ENCODE peak calls at places on chromosomes 6 and 20, in five cellular contexts. D, H, K, Y and M are unnamed samples. For H3K27me3, the result is how much of the 10 kb centered on the place peaks cover.

GRCh38 chr6:20211037-20211940 is 980 bp downstream of the MBOAT1 start:
- DNase-seq in D (no peak), K (no peak), H (peak), Y (no peak), M (no peak)

GRCh38 chr6:46325561-46326525 is 155.1 kb upstream of the ENPP5 start:
- DNase-seq in D (no peak), H (no peak), Y (no peak), K (peak), M (no peak)

GRCh38 chr6:128519132-128519930 is 1.1 kb downstream of the PTPRK start:
- DNase-seq in D (no peak), H (peak), K (peak), Y (peak), M (no peak)

GRCh38 chr6:43491750-43492661 is 14.6 kb downstream of the TJAP1 start:
- DNase-seq in Y (no peak), K (no peak), D (peak), H (peak), M (no peak)

GRCh38 chr20:19487420-19487819 is 270.6 kb upstream of the RIN2 start:
- DNase-seq in D (no peak), H (no peak), Y (no peak), K (no peak), M (no peak)

GRCh38 chr20:43849496-43850197 is 65.0 kb upstream of the TOX2 start:
- DNase-seq in H (no peak), K (no peak), D (no peak), Y (no peak), M (no peak)

GRCh38 chr6:83198486-83199172 is 5.5 kb downstream of the RWDD2A start:
- DNase-seq in K (no peak), Y (no peak), H (no peak), D (no peak), M (no peak)

GRCh38 chr20:38321959-38322598 is 18.1 kb downstream of the BPI start:
- DNase-seq in Y (peak), D (no peak), H (no peak), K (no peak), M (no peak)

GRCh38 chr6:16196958-16197576 is 41.3 kb upstream of the GMPR start:
- DNase-seq in H (no peak), K (no peak), D (no peak), Y (no peak), M (no peak)

GRCh38 chr6:138955262-138955661 is 32.8 kb downstream of the REPS1 start:
- DNase-seq in D (no peak), K (no peak), Y (no peak), H (no peak), M (no peak)

GRCh38 chr20:11274137-11274536 is 600.3 kb upstream of the JAG1 start:
- DNase-seq in H (no peak), K (no peak), D (no peak), Y (peak), M (peak)

GRCh38 chr6:148693882-148694484 is 52.8 kb upstream of the UST start:
- DNase-seq in Y (no peak), H (no peak), D (no peak), K (no peak), M (no peak)

GRCh38 chr20:23117738-23118137 is 31.6 kb upstream of the CD93 start:
- DNase-seq in H (no peak), K (no peak), Y (no peak), D (no peak), M (no peak)

GRCh38 chr20:56626367-56627121 is 2.6 kb upstream of the TFAP2C start:
- DNase-seq in K (no peak), Y (peak), H (no peak), D (no peak), M (no peak)

GRCh38 chr6:118751072-118751471 is 99.7 kb upstream of the CEP85L start:
- DNase-seq in Y (no peak), D (no peak), H (no peak), K (no peak), M (no peak)

GRCh38 chr6:14029605-14030004 is 88.0 kb upstream of the CD83 start:
- DNase-seq in H (no peak), K (no peak), Y (no peak), D (no peak), M (no peak)

GRCh38 chr6:52966101-52966500 is 29.0 kb downstream of the GSTA4 start:
- DNase-seq in Y (no peak), H (no peak), K (no peak), D (no peak), M (no peak)

GRCh38 chr20:16397053-16397452 is 176.2 kb downstream of the KIF16B start:
- DNase-seq in D (peak), H (no peak), K (no peak), Y (no peak), M (no peak)

GRCh38 chr6:122730775-122731386 is 48.6 kb upstream of the FABP7 start:
- DNase-seq in H (no peak), K (no peak), Y (peak), D (no peak), M (no peak)

GRCh38 chr20:48926816-48927215 is 5.3 kb downstream of the ARFGEF2 start:
- DNase-seq in K (no peak), Y (no peak), D (no peak), H (no peak), M (no peak)

DNA sequence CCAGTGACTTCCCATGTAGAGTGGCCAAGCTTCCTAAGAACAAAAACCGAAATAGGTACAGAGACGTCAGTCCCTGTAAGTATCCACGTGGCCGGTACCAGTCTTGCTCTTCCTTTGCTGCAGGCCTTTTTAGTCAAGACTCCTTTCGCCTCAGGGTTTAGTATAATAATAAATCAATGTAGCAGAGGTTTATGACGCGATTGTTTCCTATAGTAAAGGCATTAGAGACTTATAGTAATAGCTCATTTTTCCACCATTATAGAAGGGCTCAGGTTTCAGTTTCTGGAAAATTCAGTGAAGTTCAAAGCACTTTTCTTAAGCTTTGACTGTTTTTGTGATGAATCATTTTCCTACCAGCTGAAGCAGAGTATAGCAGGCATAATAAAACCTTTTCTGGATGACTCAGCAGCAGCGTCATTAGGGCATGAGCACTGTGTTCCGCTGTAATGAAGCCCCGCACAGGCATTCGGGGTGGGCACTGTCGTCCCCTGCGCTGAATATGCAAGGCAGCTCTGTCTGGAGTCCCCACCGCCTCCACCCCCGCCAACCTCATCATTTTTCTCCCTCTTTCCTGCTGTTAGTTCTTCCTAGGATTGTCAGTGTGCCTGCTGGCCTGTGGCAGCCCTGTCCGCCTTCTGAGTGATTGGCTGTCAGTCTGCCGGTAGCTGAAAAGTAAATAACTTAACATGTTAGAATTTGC is 51.3 kb downstream of the PTPN1 start:
- DNase-seq in Y (no peak), H (no peak), K (no peak), D (peak), M (no peak)
- H3K27ac ChIP-seq in Y (no peak), H (peak), K (no peak), D (peak), M (peak)

GRCh38 chr6:166626177-166627038 is 643 bp downstream of the RPS6KA2 start:
- DNase-seq in H (peak), Y (peak), D (no peak), K (peak), M (no peak)
- H3K27me3 ChIP-seq in H (under half), Y (under half), D (under half), K (under half), M (under half)

GRCh38 chr6:3741477-3741871 is 10.0 kb downstream of the PXDC1 start:
- DNase-seq in K (no peak), H (no peak), Y (no peak), D (no peak), M (no peak)

GRCh38 chr6:3743541-3743940 is 8.0 kb downstream of the PXDC1 start:
- DNase-seq in D (no peak), H (no peak), K (no peak), Y (no peak), M (no peak)

GRCh38 chr6:3744211-3744900 is 7.2 kb downstream of the PXDC1 start:
- DNase-seq in Y (no peak), D (no peak), H (no peak), K (no peak), M (no peak)

GRCh38 chr6:3742076-3742425 is 9.5 kb downstream of the PXDC1 start:
- DNase-seq in H (no peak), K (no peak), D (no peak), Y (no peak), M (no peak)

DNA sequence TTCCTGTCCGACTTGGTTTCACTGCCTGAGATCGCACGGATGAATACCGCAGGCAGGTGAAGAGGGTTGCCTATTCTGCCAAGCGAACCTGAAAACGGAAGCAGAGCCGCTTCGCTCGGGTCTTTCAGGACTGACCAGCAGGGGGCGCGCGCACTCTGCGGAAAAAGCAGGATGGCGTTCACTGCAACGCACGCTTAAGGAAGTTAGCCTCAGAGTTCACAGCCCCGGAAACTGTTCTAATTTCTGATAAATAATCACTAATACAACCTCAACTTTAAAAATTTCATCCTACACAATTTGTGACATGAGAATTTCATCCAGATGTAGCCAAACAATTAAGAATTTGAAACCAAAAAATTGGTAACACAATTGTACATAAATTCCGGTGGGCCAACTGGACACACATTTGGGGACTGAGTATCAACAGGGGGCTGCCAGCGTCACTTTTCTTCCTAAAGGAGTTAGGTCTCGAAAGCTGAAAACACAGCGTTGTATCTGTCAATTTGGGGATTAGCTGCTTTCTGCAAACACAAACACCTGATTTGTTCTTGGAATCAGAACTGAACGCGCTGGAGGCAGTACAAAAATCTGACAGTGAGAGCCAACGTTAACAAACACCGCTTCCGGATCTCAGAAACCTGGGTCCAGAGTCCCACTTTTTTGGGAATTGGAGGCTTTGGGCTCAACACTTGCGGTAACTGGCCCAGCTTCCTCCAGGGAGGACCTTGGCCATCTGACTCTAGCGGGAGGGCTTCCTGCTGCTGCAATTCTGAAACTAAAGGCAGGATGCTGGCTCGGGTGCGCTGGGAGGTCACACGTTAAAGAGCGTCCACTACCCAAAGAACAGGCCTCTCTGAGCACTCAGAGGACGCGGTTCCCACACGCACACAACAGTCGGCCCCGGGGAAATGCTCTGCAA is 8.8 kb downstream of the PXDC1 start:
- DNase-seq in Y (peak), K (peak), H (peak), D (no peak), M (peak)
- H3K4me3 ChIP-seq in Y (no peak), K (peak), H (peak), D (peak), M (peak)

GRCh38 chr6:36126121-36126520 is 4.2 kb upstream of the MAPK13 start:
- DNase-seq in K (no peak), Y (no peak), H (no peak), D (no peak), M (peak)

GRCh38 chr6:36128793-36129192 is 1.5 kb upstream of the MAPK13 start:
- DNase-seq in K (no peak), H (no peak), Y (no peak), D (no peak), M (no peak)

GRCh38 chr6:36126553-36127458 is 3.5 kb upstream of the MAPK13 start:
- DNase-seq in K (no peak), Y (no peak), D (no peak), H (no peak), M (no peak)

GRCh38 chr6:36128073-36128472 is 2.2 kb upstream of the MAPK13 start:
- DNase-seq in K (no peak), H (no peak), D (no peak), Y (no peak), M (no peak)

DNA sequence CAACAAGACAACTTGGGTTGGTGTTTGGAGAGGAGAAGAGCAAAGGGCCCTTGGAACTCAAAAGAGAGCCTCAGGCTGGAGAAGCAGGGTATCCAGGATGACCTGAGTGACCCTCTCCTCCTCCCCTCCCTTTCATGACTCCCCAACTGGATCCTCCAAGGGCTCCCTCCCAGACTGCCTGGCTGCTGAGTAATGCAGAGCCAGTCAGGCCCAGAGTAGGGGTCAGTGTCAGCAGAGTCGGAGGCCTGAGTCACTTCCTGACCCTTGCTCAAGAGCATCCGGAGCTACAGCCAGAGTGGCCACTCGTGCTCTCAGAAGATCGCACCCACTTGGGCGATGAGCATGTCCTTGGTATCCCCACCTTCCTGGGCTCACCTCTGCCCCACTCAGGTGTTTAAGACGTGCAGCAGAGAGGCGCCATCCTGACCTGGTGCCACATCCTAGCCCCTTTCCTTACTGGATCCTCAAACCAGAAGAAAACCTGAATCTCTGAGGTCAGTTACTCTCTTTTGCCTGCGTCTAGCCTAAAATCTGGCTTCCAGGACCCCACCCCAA is 2.8 kb upstream of the MAPK13 start:
- DNase-seq in H (peak), Y (no peak), D (peak), K (no peak), M (peak)
- H3K27ac ChIP-seq in H (peak), Y (no peak), D (no peak), K (no peak), M (no peak)

GRCh38 chr20:45292343-45292742 is 14.3 kb upstream of the RBPJL start:
- DNase-seq in H (no peak), Y (no peak), K (no peak), D (no peak), M (no peak)
- H3K27me3 ChIP-seq in H (under half), Y (under half), K (under half), D (under half), M (under half)

DNA sequence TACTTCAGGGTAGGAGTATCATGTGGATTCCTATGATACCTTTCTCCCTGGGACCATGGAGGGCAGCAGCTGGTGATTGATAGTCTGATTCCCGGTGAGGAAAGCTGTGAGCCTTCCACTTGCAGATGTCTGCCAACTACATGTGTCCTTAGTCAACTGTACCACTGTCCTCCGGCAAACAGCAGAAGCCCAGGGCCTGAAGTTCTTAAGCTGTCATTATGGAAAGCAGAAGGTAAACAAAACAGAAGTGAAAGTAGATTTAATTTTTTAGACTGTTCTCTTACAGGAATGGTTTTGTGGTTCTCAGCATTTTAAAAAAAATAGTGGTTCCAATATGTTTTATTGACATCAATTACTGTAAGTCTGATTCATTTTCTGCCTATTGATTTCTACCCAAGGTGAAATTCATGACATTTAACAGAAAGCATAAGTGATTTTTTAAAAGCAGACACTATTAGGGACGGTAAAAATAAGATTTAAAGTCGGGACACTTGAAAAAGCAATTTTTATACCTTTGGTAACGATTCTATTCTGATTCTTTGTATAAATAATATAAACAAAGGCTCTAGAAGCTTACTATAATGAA is 36.6 kb downstream of the PTPN1 start:
- DNase-seq in H (no peak), D (no peak), K (no peak), Y (no peak), M (no peak)
- H3K4me3 ChIP-seq in H (no peak), D (no peak), K (peak), Y (no peak), M (no peak)

DNA sequence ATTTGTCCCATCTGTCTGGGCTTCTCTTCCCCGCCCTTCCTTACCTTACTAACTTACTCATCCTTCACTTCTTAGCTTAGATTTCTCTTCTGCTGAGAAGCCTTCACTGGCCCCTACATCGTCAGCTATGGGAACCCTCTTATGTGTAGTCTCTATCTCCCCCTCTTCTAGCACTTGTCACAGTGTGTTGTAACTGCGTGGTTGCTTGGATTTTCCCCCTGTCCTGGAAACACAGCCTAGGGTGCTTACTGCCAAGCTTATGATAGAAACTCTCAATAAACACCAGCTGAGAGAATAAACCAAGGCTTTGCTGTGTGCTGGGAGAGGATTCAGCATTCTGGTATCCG is 68.5 kb downstream of the SGK1 start:
- DNase-seq in H (no peak), Y (no peak), K (no peak), D (no peak), M (no peak)
- H3K27ac ChIP-seq in H (peak), Y (no peak), K (no peak), D (no peak), M (no peak)

GRCh38 chr6:84772428-84773132 is 8.2 kb upstream of the TBX18 start:
- DNase-seq in K (no peak), Y (no peak), D (no peak), H (no peak), M (no peak)

GRCh38 chr6:84776392-84776791 is 12.0 kb upstream of the TBX18 start:
- DNase-seq in H (no peak), Y (no peak), K (no peak), D (no peak), M (no peak)

GRCh38 chr6:84773133-84773430 is 8.7 kb upstream of the TBX18 start:
- DNase-seq in H (no peak), D (no peak), Y (peak), K (no peak), M (no peak)

GRCh38 chr6:84773431-84774173 is 9.2 kb upstream of the TBX18 start:
- DNase-seq in D (no peak), H (no peak), Y (peak), K (no peak), M (no peak)

DNA sequence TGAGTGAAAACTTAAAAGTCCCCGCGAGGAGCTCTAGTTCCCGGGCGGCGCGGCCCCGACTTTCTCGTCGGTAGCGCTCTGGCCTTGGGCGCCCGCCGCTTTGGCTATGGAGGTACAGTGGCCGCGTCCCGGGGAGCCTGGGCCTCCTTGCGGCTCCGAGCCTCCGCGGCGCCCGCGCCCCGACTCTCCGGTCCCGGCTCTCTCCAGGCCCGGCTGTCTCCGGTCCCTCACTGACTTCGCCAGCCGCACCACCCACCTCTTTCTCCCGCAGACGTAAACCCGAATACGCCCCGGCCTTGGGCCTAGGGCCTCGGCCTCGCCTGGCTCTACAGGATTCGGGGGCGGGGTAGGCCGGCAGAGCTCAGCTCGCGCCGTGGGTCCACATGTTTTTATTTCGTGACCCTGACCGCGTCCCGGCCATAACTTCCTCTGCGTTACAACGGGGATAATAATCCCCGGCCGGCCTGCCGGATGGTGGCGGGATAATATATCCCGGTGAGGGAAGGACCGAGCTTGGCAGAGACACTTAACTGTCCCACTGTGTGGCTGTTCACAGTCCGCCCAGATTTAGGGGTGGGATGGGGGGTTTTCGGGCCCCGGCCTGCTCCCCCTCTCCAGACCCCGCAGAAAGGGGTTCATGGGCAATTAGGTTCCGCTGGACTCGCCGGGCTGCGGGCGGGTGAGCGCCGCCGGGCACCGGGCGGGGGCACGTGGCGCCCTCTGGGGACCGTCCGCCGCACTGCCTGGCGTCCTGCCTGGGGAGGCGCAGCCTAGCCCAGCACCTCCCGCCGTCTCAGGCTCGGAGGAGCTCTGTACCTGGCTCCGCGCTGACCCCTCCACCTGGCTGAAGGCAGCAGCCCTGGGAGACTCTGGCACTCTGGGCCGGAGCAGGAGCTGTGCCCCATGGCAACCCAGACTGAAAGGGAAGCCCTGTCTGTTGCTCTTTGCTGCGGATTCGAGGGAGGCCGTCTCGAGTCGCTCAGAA is 10.1 kb upstream of the TBX18 start:
- DNase-seq in D (no peak), K (no peak), Y (peak), H (no peak), M (peak)
- H3K27me3 ChIP-seq in D (under half), K (under half), Y (half or more), H (half or more), M (under half)